ENCODE peak calls at places on chromosome 10, in four cellular contexts. P is K562, A is A549, U is GM12878. R is an unnamed sample.

GRCh38 chr10:92091965-92092364 is 168.4 kb downstream of the BTAF1 start:
- DNase-seq in P (no peak), A (no peak), U (no peak), R (no peak)

GRCh38 chr10:120138689-120139088 is 246.2 kb downstream of the SEC23IP start:
- DNase-seq in P (no peak), A (no peak), U (no peak), R (no peak)

GRCh38 chr10:55212051-55212450 is 411.0 kb upstream of the PCDH15 start:
- DNase-seq in P (no peak), A (no peak), U (no peak), R (no peak)

GRCh38 chr10:25018703-25019102 is 2.3 kb downstream of the THNSL1 start:
- DNase-seq in P (no peak), A (no peak), U (no peak), R (no peak)

GRCh38 chr10:124703372-124703771 is 40.8 kb downstream of the FAM53B start:
- DNase-seq in P (no peak), A (no peak), U (no peak), R (no peak)

GRCh38 chr10:125043824-125044658 is 102.1 kb downstream of the ZRANB1 start:
- DNase-seq in P (peak; percentile 1), A (no peak), U (no peak), R (no peak)

GRCh38 chr10:90222372-90222771 is 521.0 kb downstream of the KIF20B start:
- DNase-seq in P (no peak), A (no peak), U (no peak), R (no peak)

GRCh38 chr10:73653701-73654100 is 2.1 kb downstream of the SYNPO2L start:
- DNase-seq in P (peak; percentile 17), A (peak; percentile 40), U (no peak), R (peak; percentile 61)

GRCh38 chr10:61754553-61755540 is 92.1 kb downstream of the CABCOCO1 start:
- DNase-seq in P (no peak), A (no peak), U (no peak), R (no peak)

GRCh38 chr10:97140284-97140846 is 45.4 kb downstream of the SLIT1 start:
- DNase-seq in P (no peak), A (no peak), U (no peak), R (peak; percentile 95)

GRCh38 chr10:22500567-22501369 is 155.5 kb downstream of the SPAG6 start:
- DNase-seq in P (no peak), A (no peak), U (no peak), R (no peak)

GRCh38 chr10:26682926-26683325 is 14.6 kb upstream of the PDSS1 start:
- DNase-seq in P (no peak), A (no peak), U (no peak), R (no peak)

GRCh38 chr10:30848396-30849032 is 183.2 kb downstream of the ZNF438 start:
- DNase-seq in P (no peak), A (no peak), U (no peak), R (no peak)

GRCh38 chr10:71963756-71964668 is at the start of gene CHST3:
- DNase-seq in P (no peak), A (no peak), U (no peak), R (no peak)

GRCh38 chr10:76298329-76298728 is 866.9 kb downstream of the LRMDA start:
- DNase-seq in P (no peak), A (no peak), U (no peak), R (no peak)

GRCh38 chr10:114806572-114807391 is 14.8 kb upstream of the FHIP2A start:
- DNase-seq in P (no peak), A (no peak), U (no peak), R (no peak)

GRCh38 chr10:124259139-124259825 is 159.4 kb downstream of the OAT start:
- DNase-seq in P (no peak), A (no peak), U (no peak), R (peak; percentile 47)

GRCh38 chr10:102769375-102770107 is 25.8 kb downstream of the WBP1L start:
- DNase-seq in P (no peak), A (peak; percentile 44), U (no peak), R (peak; percentile 96)

GRCh38 chr10:109676703-109677102 is 246.6 kb downstream of the XPNPEP1 start:
- DNase-seq in P (no peak), A (no peak), U (no peak), R (no peak)

GRCh38 chr10:31959461-31960173 is 31.0 kb upstream of the ARHGAP12 start:
- DNase-seq in P (no peak), A (no peak), U (no peak), R (peak; percentile 57)

GRCh38 chr10:110446954-110447608 is 50.6 kb upstream of the DUSP5 start:
- DNase-seq in P (no peak), A (no peak), U (no peak), R (no peak)

GRCh38 chr10:86681047-86681446 is 12.7 kb downstream of the LDB3 start:
- DNase-seq in P (no peak), A (no peak), U (no peak), R (no peak)

GRCh38 chr10:118102116-118102515 is 55.4 kb upstream of the RAB11FIP2 start:
- DNase-seq in P (no peak), A (no peak), U (no peak), R (no peak)

GRCh38 chr10:46094931-46095755 is 49.1 kb upstream of the MSMB start:
- DNase-seq in P (no peak), A (no peak), U (no peak), R (no peak)

GRCh38 chr10:121681171-121681752 is 83.0 kb upstream of the FGFR2 start:
- DNase-seq in P (no peak), A (no peak), U (no peak), R (no peak)

GRCh38 chr10:72011468-72011867 is 47.3 kb downstream of the CHST3 start:
- DNase-seq in P (no peak), A (no peak), U (no peak), R (no peak)

GRCh38 chr10:68139451-68140272 is 30.4 kb downstream of the MYPN start:
- DNase-seq in P (no peak), A (no peak), U (no peak), R (no peak)

GRCh38 chr10:120422459-120422858 is 34.6 kb upstream of the PLPP4 start:
- DNase-seq in P (no peak), A (no peak), U (no peak), R (no peak)

DNA sequence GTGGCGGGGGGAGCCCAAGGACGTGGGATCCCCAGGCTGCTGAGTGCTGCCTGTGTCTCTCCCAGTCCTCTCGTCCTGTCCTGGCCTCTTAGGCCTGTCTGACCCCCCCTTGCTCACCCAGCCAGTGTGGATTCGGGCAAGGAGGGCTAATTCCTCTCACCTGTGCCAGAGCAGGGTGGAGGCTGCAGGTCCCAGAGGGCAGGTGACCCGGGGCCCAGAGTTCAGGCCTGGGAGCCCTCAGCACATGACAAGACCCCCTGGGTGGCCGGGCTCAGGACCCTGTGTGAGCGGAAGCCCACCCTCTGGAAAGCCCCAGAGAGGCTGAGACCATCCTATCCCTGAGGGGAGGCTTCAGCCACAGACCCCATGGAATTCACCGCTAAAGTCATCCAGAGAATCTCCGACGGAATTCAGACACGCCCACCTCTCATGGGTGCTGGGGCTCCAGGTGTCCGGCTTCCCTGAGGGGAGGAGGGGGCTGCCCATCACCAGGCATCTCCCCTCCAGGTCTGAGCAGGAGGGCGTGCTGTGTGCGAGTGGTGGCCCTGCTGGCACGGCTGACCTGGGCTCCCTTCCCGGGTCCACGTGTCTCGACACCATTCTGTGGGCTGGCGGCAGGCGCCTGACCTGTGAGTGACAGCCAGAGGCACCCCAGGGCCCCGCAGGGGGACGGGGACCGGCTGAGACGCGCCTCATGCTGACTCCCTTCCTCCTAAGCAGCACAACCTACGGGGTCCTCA is 5.0 kb downstream of the KNDC1 start:
- DNase-seq in P (no peak), A (no peak), U (no peak), R (no peak)
- TF ChIP-seq POLR2AphosphoS2 in P (no peak), A (no peak), U (no peak), R (no peak)

GRCh38 chr10:132632851-132633684 is 95.5 kb downstream of the INPP5A start:
- DNase-seq in P (no peak), A (no peak), U (no peak), R (no peak)
- TF ChIP-seq POLR2AphosphoS2 in P (no peak), A (no peak), U (no peak), R (no peak)

GRCh38 chr10:100830728-100831110 is 82.0 kb upstream of the SLF2 start:
- DNase-seq in P (no peak), A (no peak), U (no peak), R (no peak)
- TF ChIP-seq POLR2AphosphoS2 in P (no peak), A (no peak), U (no peak), R (no peak)

DNA sequence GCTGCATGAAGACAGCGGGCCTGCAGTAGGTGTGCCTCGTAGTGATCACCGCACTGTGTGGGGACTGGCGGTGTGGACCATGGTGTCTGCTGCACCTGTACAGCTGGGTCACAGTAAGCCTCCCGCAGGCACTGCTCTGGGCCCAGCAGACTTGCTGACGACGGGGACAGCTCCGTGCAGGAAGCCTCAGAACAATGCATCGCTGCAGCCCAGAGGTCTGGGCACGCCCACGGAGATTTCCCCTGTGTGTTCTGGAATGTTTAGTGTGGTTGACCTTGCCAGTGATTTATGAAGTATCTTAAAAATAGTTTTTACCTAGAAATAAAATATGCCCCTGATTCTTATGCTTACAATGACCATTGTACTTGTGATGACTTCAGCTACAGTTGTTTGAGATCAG is 59.1 kb upstream of the ZNF32 start:
- DNase-seq in P (no peak), A (no peak), U (no peak), R (no peak)
- TF ChIP-seq POLR2AphosphoS2 in P (no peak), A (no peak), U (no peak), R (no peak)

DNA sequence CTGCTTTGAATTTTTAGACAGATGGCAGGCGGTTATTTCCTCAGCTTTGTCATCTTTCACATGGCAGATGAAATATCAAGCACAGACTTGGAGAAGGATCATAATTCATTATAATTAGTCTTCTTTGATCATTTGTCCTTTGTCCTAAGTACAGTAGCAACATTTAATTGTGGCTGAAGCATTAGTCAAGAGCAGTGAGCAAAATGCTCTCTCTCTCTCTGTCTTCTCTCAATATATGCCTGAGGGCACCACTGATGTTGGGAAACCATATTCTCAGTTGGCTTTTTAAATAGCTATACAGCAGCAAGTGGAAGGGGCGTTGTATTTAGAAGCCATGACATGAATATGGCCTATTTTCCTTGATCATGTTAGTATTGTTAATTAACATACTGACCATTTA is 588.2 kb downstream of the NRG3 start:
- DNase-seq in P (no peak), A (no peak), U (no peak), R (no peak)
- TF ChIP-seq POLR2AphosphoS2 in P (no peak), A (no peak), U (no peak), R (no peak)

R was measured in HepG2.